ENCODE peak calls at places on chromosomes 16 and 17, in four cellular contexts. M is psoas muscle, L is vagina, R is mucosa of descending colon. O is an unnamed sample.

GRCh38 chr16:87412996-87413421 is 20.9 kb downstream of the MAP1LC3B start:
- DNase-seq in M (no peak), L (no peak), R (no peak), O (no peak)

GRCh38 chr16:11004957-11005610 is 60.7 kb downstream of the CLEC16A start:
- DNase-seq in M (no peak), L (no peak), R (no peak), O (no peak)

GRCh38 chr17:80252871-80253270 is 7.8 kb upstream of the RNF213 start:
- DNase-seq in M (peak), L (no peak), R (peak), O (peak)

GRCh38 chr16:54647731-54648221 is 282.9 kb upstream of the IRX5 start:
- DNase-seq in M (no peak), L (no peak), R (no peak), O (no peak)

GRCh38 chr16:76265434-76266045 is 11.7 kb upstream of the CNTNAP4 start:
- DNase-seq in M (no peak), L (no peak), R (peak), O (peak)

GRCh38 chr16:26993988-26994387 is 72.7 kb upstream of the C16orf82 start:
- DNase-seq in M (no peak), L (no peak), R (no peak), O (no peak)

GRCh38 chr17:9875441-9875840 is 29.6 kb downstream of the RCVRN start:
- DNase-seq in M (no peak), L (no peak), R (no peak), O (no peak)

GRCh38 chr17:50967795-50968194 is 101.6 kb upstream of the TOB1 start:
- DNase-seq in M (no peak), L (no peak), R (no peak), O (no peak)

GRCh38 chr17:40341808-40342574 is 22.5 kb downstream of the GJD3 start:
- DNase-seq in M (peak), L (no peak), R (peak), O (peak)

GRCh38 chr17:52106638-52107261 is 51.8 kb downstream of the CA10 start:
- DNase-seq in M (peak), L (no peak), R (peak), O (peak)

GRCh38 chr17:62824290-62825135 is 16.4 kb upstream of the MARCHF10 start:
- DNase-seq in M (no peak), L (no peak), R (no peak), O (no peak)

GRCh38 chr16:35744716-35745115 is 2285.3 kb downstream of the TP53TG3F start:
- DNase-seq in M (no peak), L (peak), R (no peak), O (no peak)

GRCh38 chr17:31583795-31584340 is 192.4 kb downstream of the RAB11FIP4 start:
- DNase-seq in M (no peak), L (no peak), R (no peak), O (no peak)

GRCh38 chr16:17538942-17539341 is 68.2 kb upstream of the XYLT1 start:
- DNase-seq in M (no peak), L (no peak), R (no peak), O (no peak)

GRCh38 chr17:50943575-50943933 is 77.4 kb upstream of the TOB1 start:
- DNase-seq in M (no peak), L (peak), R (no peak), O (peak)

GRCh38 chr16:30984669-30985400 is at the start of gene HSD3B7:
- DNase-seq in M (peak), L (peak), R (peak), O (peak)

GRCh38 chr17:56815711-56816110 is 18.0 kb downstream of the C17orf67 start:
- DNase-seq in M (no peak), L (no peak), R (no peak), O (no peak)

GRCh38 chr16:14401839-14402115 is 228.3 kb downstream of the PARN start:
- DNase-seq in M (peak), L (no peak), R (no peak), O (no peak)

GRCh38 chr16:88922114-88922825 is 54.7 kb downstream of the CBFA2T3 start:
- DNase-seq in M (peak), L (no peak), R (peak), O (peak)

GRCh38 chr16:48099455-48099854 is 56.3 kb downstream of the ABCC12 start:
- DNase-seq in M (no peak), L (no peak), R (no peak), O (peak)

GRCh38 chr16:3045758-3046505 is 429 bp upstream of the MMP25 start:
- DNase-seq in M (no peak), L (no peak), R (no peak), O (peak)

GRCh38 chr16:75264999-75265910 is 13.8 kb upstream of the BCAR1 start:
- DNase-seq in M (peak), L (no peak), R (peak), O (no peak)

GRCh38 chr16:72884037-72884436 is 163.9 kb downstream of the ZFHX3 start:
- DNase-seq in M (no peak), L (no peak), R (no peak), O (no peak)

GRCh38 chr16:67164599-67165061 is at the start of gene HSF4:
- DNase-seq in M (peak), L (no peak), R (peak), O (no peak)

GRCh38 chr17:47120521-47121095 is 68.5 kb downstream of the CDC27 start:
- DNase-seq in M (no peak), L (no peak), R (no peak), O (no peak)

GRCh38 chr16:47965439-47965838 is 190.4 kb downstream of the ABCC12 start:
- DNase-seq in M (no peak), L (no peak), R (no peak), O (no peak)

O was measured in WTC11.